ENCODE peak calls at places on chromosomes 6 and 20, in five cellular contexts. A, M, C, J and G are unnamed samples.

GRCh38 chr6:142378138-142378875 is 76.5 kb downstream of the ADGRG6 start:
- DNase-seq in A (no peak), M (no peak), C (no peak), J (peak), G (no peak)

GRCh38 chr6:43974643-43975235 is 152.5 kb downstream of the MRPL14 start:
- DNase-seq in A (no peak), M (no peak), C (no peak), J (no peak), G (no peak)

GRCh38 chr20:36391456-36391855 is 85.3 kb downstream of the DLGAP4 start:
- DNase-seq in A (no peak), M (no peak), C (no peak), J (peak), G (no peak)

GRCh38 chr6:52992980-52993379 is 2.1 kb downstream of the GSTA4 start:
- DNase-seq in A (no peak), M (no peak), C (no peak), J (no peak), G (no peak)

GRCh38 chr6:89134723-89135122 is 11.1 kb upstream of the PM20D2 start:
- DNase-seq in A (no peak), M (no peak), C (no peak), J (no peak), G (no peak)

GRCh38 chr6:149324428-149324827 is 6.9 kb downstream of the TAB2 start:
- DNase-seq in A (no peak), M (no peak), C (no peak), J (no peak), G (no peak)

GRCh38 chr6:134065706-134066105 is 13.3 kb upstream of the SLC2A12 start:
- DNase-seq in A (no peak), M (no peak), C (no peak), J (peak), G (peak)

GRCh38 chr6:119348308-119349040 is 1.1 kb downstream of the MAN1A1 start:
- DNase-seq in A (peak), M (peak), C (no peak), J (peak), G (no peak)

GRCh38 chr6:115750292-115750691 is 310.4 kb downstream of the FRK start:
- DNase-seq in A (no peak), M (no peak), C (no peak), J (no peak), G (no peak)

GRCh38 chr20:63441136-63441776 is 31.2 kb downstream of the KCNQ2 start:
- DNase-seq in A (no peak), M (no peak), C (no peak), J (no peak), G (no peak)

GRCh38 chr6:134813146-134813545 is 136.8 kb downstream of the ALDH8A1 start:
- DNase-seq in A (no peak), M (no peak), C (no peak), J (no peak), G (no peak)

GRCh38 chr6:148898360-148899005 is 151.7 kb downstream of the UST start:
- DNase-seq in A (no peak), M (no peak), C (no peak), J (no peak), G (no peak)

GRCh38 chr6:85865665-85866372 is 223.1 kb upstream of the SYNCRIP start:
- DNase-seq in A (no peak), M (no peak), C (no peak), J (no peak), G (no peak)

GRCh38 chr6:21870071-21870729 is 276.6 kb downstream of the SOX4 start:
- DNase-seq in A (no peak), M (no peak), C (no peak), J (no peak), G (no peak)

GRCh38 chr20:43457640-43458421 is at the start of gene SRSF6:
- DNase-seq in A (peak), M (peak), C (peak), J (peak), G (peak)

GRCh38 chr20:40205971-40206370 is 483.1 kb downstream of the MAFB start:
- DNase-seq in A (no peak), M (no peak), C (no peak), J (no peak), G (no peak)

GRCh38 chr6:7052441-7052936 is 55.3 kb upstream of the RREB1 start:
- DNase-seq in A (peak), M (peak), C (no peak), J (peak), G (peak)

GRCh38 chr6:139129284-139129683 is 5.6 kb upstream of the HECA start:
- DNase-seq in A (no peak), M (no peak), C (no peak), J (no peak), G (no peak)

GRCh38 chr6:73870907-73871306 is 174.9 kb downstream of the CD109 start:
- DNase-seq in A (no peak), M (no peak), C (no peak), J (no peak), G (no peak)

GRCh38 chr20:35934050-35934449 is 20.3 kb downstream of the SCAND1 start:
- DNase-seq in A (no peak), M (no peak), C (no peak), J (peak), G (no peak)

GRCh38 chr6:143901885-143902708 is 37.8 kb downstream of the ZC2HC1B start:
- DNase-seq in A (peak), M (no peak), C (no peak), J (no peak), G (no peak)

GRCh38 chr20:42531675-42531985 is 658.1 kb downstream of the PTPRT start:
- DNase-seq in A (no peak), M (no peak), C (no peak), J (no peak), G (no peak)

GRCh38 chr20:50085481-50086365 is 27.2 kb downstream of the UBE2V1 start:
- DNase-seq in A (no peak), M (no peak), C (no peak), J (peak), G (peak)

GRCh38 chr20:32457476-32457986 is 99.4 kb downstream of the ASXL1 start:
- DNase-seq in A (peak), M (peak), C (no peak), J (peak), G (no peak)

GRCh38 chr6:36488221-36488620 is 45.4 kb downstream of the KCTD20 start:
- DNase-seq in A (no peak), M (no peak), C (no peak), J (no peak), G (no peak)

GRCh38 chr20:9359561-9360308 is 154.7 kb upstream of the LAMP5 start:
- DNase-seq in A (peak), M (peak), C (peak), J (peak), G (peak)

GRCh38 chr6:7819641-7820040 is 90.9 kb downstream of the TXNDC5 start:
- DNase-seq in A (no peak), M (no peak), C (no peak), J (no peak), G (no peak)

GRCh38 chr6:43790031-43790430 is 20.0 kb downstream of the VEGFA start:
- DNase-seq in A (peak), M (no peak), C (no peak), J (no peak), G (peak)

GRCh38 chr6:124800222-124800621 is 162.0 kb upstream of the RNF217 start:
- DNase-seq in A (no peak), M (no peak), C (no peak), J (peak), G (no peak)

GRCh38 chr6:114042267-114043075 is 71.5 kb upstream of the HDAC2 start:
- DNase-seq in A (no peak), M (no peak), C (no peak), J (no peak), G (no peak)

GRCh38 chr20:5116875-5117274 is 2.9 kb downstream of the PCNA start:
- DNase-seq in A (no peak), M (no peak), C (no peak), J (no peak), G (no peak)

GRCh38 chr20:5119143-5119434 is 669 bp downstream of the PCNA start:
- DNase-seq in A (no peak), M (no peak), C (no peak), J (no peak), G (no peak)

GRCh38 chr20:5118220-5119142 is 1.3 kb downstream of the PCNA start:
- DNase-seq in A (no peak), M (no peak), C (no peak), J (no peak), G (no peak)

GRCh38 chr20:5120189-5120484 is 379 bp upstream of the PCNA start:
- DNase-seq in A (no peak), M (no peak), C (no peak), J (no peak), G (no peak)

DNA sequence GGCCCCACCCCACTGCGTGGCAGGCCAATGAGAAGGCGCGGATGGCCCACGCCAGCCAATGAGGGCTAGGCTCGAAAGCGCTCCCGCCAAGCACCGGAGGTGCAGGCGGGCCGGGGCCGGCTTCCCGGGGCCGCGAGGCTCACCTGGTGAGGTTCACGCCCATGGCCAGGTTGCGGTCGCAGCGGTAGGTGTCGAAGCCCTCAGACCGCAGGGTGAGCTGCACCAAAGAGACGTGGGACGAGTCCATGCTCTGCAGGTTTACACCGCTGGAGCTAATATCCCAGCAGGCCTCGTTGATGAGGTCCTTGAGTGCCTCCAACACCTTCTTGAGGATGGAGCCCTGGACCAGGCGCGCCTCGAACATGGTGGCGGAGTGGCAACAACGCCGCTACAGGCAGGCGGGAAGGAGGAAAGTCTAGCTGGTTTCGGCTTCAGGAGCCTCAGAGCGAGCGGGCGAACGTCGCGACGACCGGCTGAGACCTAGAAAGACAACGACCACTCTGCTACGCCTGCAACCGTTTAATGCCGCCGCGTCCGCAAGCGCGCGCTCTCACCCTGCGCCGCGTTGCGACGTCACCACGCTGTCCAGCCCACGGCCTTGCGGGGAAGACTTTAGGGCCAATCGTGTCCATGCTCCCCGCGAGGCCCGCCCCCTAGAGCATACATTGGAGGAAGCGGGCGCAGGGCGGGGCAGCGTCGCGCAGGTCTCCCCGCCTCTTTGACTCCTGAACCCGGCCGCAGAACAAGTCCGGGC is at the start of gene PCNA:
- DNase-seq in A (peak), M (peak), C (peak), J (peak), G (peak)
- TF ChIP-seq POLR2AphosphoS5 in A (peak), M (peak), C (peak), J (peak), G (peak)

GRCh38 chr6:53994201-53994600 is 117.0 kb upstream of the MLIP start:
- DNase-seq in A (no peak), M (no peak), C (no peak), J (no peak), G (no peak)

GRCh38 chr6:53999088-53999755 is 112.0 kb upstream of the MLIP start:
- DNase-seq in A (no peak), M (no peak), C (no peak), J (no peak), G (no peak)

GRCh38 chr6:54003316-54003715 is 107.9 kb upstream of the MLIP start:
- DNase-seq in A (no peak), M (no peak), C (no peak), J (peak), G (no peak)

GRCh38 chr6:54002118-54002517 is 109.1 kb upstream of the MLIP start:
- DNase-seq in A (no peak), M (no peak), C (no peak), J (no peak), G (no peak)

DNA sequence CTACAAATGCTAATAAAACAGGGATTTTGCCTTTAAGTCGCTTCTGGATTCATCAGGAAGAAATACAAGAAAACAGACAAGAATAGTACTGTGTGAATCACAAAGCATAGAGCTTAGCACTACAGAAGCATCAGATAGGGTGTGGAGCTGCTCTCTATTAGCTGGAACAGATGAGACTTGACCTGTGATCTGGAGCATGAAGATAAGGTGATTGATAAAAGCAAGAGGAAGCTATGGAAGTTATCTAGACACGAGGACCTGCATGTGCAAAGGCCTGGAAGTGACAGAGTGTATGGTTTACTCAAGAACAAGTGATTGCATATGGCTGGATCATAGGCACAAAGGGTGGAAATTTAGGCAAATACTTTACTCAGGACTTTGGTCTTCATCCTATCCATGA is 113.0 kb upstream of the MLIP start:
- DNase-seq in A (no peak), M (no peak), C (no peak), J (no peak), G (no peak)
- H3K27ac ChIP-seq in A (no peak), M (no peak), C (no peak), J (no peak), G (no peak)

DNA sequence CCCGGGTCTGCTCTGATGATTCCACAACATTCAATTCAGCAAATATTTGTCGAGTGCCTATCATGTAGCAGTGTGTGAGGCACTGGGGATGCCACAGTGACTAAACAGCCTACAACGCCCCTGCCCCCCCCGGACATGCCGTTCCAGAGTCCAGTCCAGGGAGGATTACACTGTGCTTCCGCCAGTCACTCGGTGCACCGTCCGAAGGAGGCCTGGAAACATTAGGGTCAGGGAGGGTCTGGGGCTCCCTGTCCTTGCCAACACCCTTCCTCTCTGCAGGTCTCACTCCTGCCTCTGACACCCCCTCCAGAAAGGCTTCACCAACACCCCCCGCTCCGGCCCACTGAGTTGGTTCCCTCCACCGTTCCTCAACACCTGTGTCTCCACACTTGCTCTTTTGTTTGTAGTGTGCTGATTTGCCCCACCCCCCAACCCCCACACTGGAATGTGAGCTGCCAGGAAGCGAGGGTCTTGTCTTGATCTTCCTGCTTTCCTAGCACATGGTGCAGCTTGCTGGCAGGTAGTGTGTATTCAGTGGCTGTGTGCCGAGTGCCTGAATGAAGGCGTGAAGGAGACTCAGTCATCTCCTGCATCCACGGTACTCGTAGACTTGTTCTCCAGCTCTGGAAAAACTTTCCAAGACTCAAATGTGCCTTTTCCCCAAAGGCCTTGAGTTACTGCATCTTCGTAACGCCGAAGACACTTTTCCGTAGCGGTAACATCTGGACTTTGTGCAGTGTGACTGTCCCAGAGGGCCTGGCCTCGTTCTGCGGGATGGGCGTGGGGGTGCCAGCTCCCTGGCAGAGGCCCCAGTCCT is 150.4 kb downstream of the ZDHHC14 start:
- DNase-seq in A (no peak), M (no peak), C (no peak), J (peak), G (no peak)
- TF ChIP-seq POLR2AphosphoS5 in A (no peak), M (no peak), C (no peak), J (no peak), G (no peak)

GRCh38 chr20:17840423-17840822 is 128.2 kb downstream of the SNX5 start:
- DNase-seq in A (no peak), M (no peak), C (no peak), J (no peak), G (no peak)
- H3K27ac ChIP-seq in A (no peak), M (no peak), C (no peak), J (no peak), G (no peak)

GRCh38 chr20:46308258-46309157 is at the start of gene CDH22:
- DNase-seq in A (no peak), M (peak), C (no peak), J (peak), G (peak)
- TF ChIP-seq POLR2AphosphoS5 in A (no peak), M (no peak), C (no peak), J (no peak), G (no peak)

GRCh38 chr6:78746457-78746856 is 120.9 kb upstream of the IRAK1BP1 start:
- DNase-seq in A (no peak), M (no peak), C (no peak), J (no peak), G (no peak)
- H3K27ac ChIP-seq in A (no peak), M (no peak), C (no peak), J (no peak), G (no peak)